ENCODE peak calls at places on chromosomes 13 and 19, in five cellular contexts. Z is HepG2, G is H1, F is HCT116, L is K562. B is an unnamed sample.

GRCh38 chr19:58558623-58559274 is 338 bp upstream of the UBE2M start:
- DNase-seq in Z (peak), G (peak), F (peak), L (peak), B (peak)

GRCh38 chr13:29457299-29457698 is 138.2 kb downstream of the SLC7A1 start:
- DNase-seq in Z (no peak), G (no peak), F (peak), L (no peak), B (no peak)

GRCh38 chr19:1164684-1165531 is 9.2 kb downstream of the SBNO2 start:
- DNase-seq in Z (no peak), G (no peak), F (no peak), L (peak), B (no peak)

GRCh38 chr19:30103981-30104380 is 161.9 kb downstream of the URI1 start:
- DNase-seq in Z (no peak), G (no peak), F (no peak), L (no peak), B (no peak)

GRCh38 chr19:41909706-41910105 is 18.5 kb downstream of the ERFL start:
- DNase-seq in Z (no peak), G (no peak), F (no peak), L (no peak), B (no peak)

GRCh38 chr19:48842744-48843162 is 6.5 kb upstream of the HSD17B14 start:
- DNase-seq in Z (peak), G (peak), F (peak), L (peak), B (no peak)

GRCh38 chr13:26993780-26994179 is 177.8 kb downstream of the USP12 start:
- DNase-seq in Z (no peak), G (no peak), F (no peak), L (no peak), B (no peak)

GRCh38 chr19:2477141-2477710 is 1.3 kb downstream of the GADD45B start:
- DNase-seq in Z (no peak), G (peak), F (no peak), L (no peak), B (no peak)

GRCh38 chr13:46551410-46552301 is 1.3 kb upstream of the LRCH1 start:
- DNase-seq in Z (peak), G (peak), F (peak), L (peak), B (no peak)

GRCh38 chr13:108227651-108228272 is 9.6 kb downstream of the ABHD13 start:
- DNase-seq in Z (peak), G (no peak), F (peak), L (peak), B (no peak)

DNA sequence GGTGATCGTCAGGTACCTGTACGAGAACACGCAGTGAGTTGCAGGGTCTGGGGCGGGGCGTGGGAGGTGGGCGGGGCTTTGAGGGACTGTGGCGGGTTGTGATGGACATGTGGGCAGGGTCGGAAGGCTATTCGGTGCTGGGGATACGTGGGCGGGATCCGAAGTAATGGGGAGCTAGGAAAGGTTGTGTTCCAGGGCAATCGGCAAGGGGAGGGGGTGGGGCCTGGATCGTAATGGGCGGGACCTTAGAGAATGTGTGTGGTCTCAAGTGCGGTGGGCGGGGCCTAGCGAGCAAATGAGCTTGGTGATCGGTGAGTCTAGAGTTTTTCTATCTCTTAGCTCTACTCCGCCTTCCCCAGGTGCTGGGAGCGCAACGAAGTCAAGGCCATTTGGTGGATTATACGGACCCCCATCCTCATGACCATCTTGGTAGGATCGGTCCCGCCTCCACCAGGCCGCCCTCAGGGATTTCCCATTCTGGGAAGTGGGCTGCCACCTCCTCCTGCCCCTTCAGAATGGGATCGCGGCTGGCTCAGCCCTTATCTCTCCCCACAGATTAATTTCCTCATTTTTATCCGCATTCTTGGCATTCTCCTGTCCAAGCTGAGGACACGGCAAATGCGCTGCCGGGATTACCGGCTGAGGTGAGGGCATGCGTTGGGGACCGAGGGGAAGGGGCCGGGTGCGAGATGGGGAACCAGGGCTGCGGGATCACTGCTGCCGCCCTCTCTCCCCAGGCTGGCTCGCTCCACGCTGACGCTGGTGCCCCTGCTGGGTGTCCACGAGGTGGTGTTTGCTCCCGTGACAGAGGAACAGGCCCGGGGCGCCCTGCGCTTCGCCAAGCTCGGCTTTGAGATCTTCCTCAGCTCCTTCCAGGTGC is 9.6 kb downstream of the GIPR start:
- DNase-seq in Z (peak), G (peak), F (peak), L (peak), B (peak)
- TF ChIP-seq POLR2A in Z (no peak), G (no peak), F (no peak), L (no peak), B (peak)

GRCh38 chr13:30744056-30744684 is 8.8 kb downstream of the ALOX5AP start:
- DNase-seq in Z (peak), G (no peak), F (peak), L (peak), B (peak)

GRCh38 chr13:30744686-30745085 is 9.3 kb downstream of the ALOX5AP start:
- DNase-seq in Z (peak), G (no peak), F (no peak), L (no peak), B (no peak)

GRCh38 chr13:30743319-30744055 is 8.1 kb downstream of the ALOX5AP start:
- DNase-seq in Z (peak), G (no peak), F (peak), L (no peak), B (no peak)

GRCh38 chr13:30739646-30740642 is 4.6 kb downstream of the ALOX5AP start:
- DNase-seq in Z (no peak), G (no peak), F (peak), L (no peak), B (peak)

GRCh38 chr13:30742896-30743295 is 7.6 kb downstream of the ALOX5AP start:
- DNase-seq in Z (no peak), G (no peak), F (no peak), L (no peak), B (no peak)
- H3K4me2 ChIP-seq in Z (no peak), G (no peak), F (peak), L (no peak), B (no peak)

GRCh38 chr13:100633461-100633860 is 41.1 kb downstream of the TMTC4 start:
- DNase-seq in Z (peak), G (no peak), F (no peak), L (no peak), B (no peak)
- TF ChIP-seq SRF in Z (no peak), G (no peak), F (no peak), L (no peak), B (no peak)

DNA sequence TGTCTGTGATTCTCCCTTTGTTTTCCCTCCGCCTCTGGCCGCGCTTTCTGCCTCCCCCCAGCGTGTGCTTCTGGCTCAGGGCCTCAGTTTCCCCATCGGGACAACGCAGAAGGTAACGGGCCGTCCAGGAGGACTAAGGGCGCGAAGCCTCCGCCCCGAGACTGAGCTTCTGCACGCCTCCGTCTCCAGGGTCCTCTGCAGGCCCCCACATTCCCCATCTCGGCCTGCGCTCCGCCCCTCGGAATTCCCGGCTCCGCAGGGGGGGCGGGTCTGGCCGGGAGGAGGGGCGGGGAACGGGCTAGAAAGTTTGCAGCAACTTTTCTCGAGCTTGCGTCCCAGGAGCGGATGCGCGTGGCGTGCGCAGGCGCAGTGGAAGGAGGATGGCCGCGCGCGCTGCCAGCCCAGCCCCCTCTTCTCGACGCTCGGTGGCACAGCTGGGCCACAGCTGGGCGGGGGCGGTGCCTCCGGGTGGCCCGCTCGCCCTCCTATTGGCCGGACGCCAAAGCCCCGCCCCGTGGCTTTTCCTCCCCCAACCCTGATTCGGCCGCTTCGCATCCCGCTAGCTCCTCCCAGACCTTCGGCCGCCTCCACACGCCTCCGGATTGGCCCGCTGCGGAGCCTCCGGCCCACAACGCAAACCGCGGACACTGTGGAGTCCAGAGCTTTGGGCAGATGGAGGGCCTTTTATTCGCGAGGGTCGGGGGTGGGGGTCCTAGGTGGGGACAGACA is at the start of gene SIX5:
- DNase-seq in Z (peak), G (peak), F (peak), L (peak), B (peak)
- TF ChIP-seq POLR2A in Z (peak), G (peak), F (peak), L (peak), B (peak)

GRCh38 chr19:6802336-6803035 is 30.0 kb downstream of the VAV1 start:
- DNase-seq in Z (no peak), G (no peak), F (peak), L (no peak), B (peak)

GRCh38 chr19:6800991-6801396 is 28.5 kb downstream of the VAV1 start:
- DNase-seq in Z (peak), G (no peak), F (peak), L (no peak), B (no peak)

GRCh38 chr19:6806488-6806887 is 34.0 kb downstream of the VAV1 start:
- DNase-seq in Z (no peak), G (no peak), F (peak), L (peak), B (no peak)

GRCh38 chr19:6801397-6802086 is 29.0 kb downstream of the VAV1 start:
- DNase-seq in Z (no peak), G (peak), F (peak), L (peak), B (peak)

GRCh38 chr19:6803036-6803404 is 30.5 kb downstream of the VAV1 start:
- DNase-seq in Z (no peak), G (no peak), F (no peak), L (no peak), B (no peak)
- H3K4me2 ChIP-seq in Z (no peak), G (no peak), F (no peak), L (no peak), B (peak)

GRCh38 chr13:109741966-109742365 is 44.4 kb downstream of the IRS2 start:
- DNase-seq in Z (no peak), G (no peak), F (no peak), L (no peak), B (no peak)

GRCh38 chr13:109745060-109745459 is 41.3 kb downstream of the IRS2 start:
- DNase-seq in Z (no peak), G (no peak), F (no peak), L (no peak), B (no peak)

GRCh38 chr13:109744512-109745051 is 41.8 kb downstream of the IRS2 start:
- DNase-seq in Z (no peak), G (no peak), F (no peak), L (no peak), B (no peak)

GRCh38 chr13:109745702-109746101 is 40.7 kb downstream of the IRS2 start:
- DNase-seq in Z (no peak), G (no peak), F (no peak), L (no peak), B (no peak)

DNA sequence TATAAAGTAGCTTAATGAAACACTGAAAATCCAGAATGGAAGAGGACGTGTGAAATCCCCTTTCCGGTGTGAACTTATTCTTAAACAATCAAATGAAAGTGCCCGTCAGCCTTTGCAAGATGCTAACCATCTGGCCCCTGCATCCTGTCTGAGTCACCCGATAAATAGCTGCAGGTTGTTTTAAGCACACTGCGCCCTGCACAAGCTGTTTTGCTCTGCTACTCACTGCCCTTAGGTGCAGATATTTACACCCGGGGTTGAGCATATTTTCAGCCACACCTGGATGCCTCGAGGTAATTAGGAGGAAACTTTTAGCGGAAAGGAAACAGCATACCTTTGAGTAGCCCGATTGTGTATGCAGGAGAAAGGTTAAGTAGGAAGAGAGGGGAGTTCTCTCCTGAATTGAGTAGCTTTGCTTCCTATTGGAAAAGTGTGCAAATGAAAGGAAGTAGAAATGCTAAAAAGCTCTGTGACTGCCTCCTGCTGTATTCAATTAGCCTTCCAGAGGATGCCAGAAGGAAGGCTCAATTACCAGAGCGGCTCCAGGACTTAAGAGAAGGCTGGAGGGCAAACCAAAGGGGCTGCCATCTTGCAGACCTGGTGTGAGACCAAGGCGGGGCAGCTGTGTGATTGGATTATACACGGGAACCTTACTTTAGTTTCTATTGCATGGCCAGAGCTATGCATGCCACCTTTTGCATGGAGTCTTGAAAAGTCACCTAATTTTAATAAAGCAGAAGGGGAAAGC is 42.5 kb downstream of the IRS2 start:
- DNase-seq in Z (no peak), G (no peak), F (no peak), L (no peak), B (no peak)
- TF ChIP-seq SRF in Z (no peak), G (no peak), F (no peak), L (no peak), B (no peak)

GRCh38 chr13:54972838-54973237 is 1944.2 kb downstream of the OLFM4 start:
- DNase-seq in Z (no peak), G (no peak), F (no peak), L (no peak), B (no peak)

GRCh38 chr13:54980651-54981050 is 1952.0 kb downstream of the OLFM4 start:
- DNase-seq in Z (no peak), G (no peak), F (no peak), L (no peak), B (no peak)

GRCh38 chr13:54975676-54976075 is 1947.1 kb downstream of the OLFM4 start:
- DNase-seq in Z (no peak), G (no peak), F (no peak), L (no peak), B (no peak)
- TF ChIP-seq POLR2A in Z (no peak), G (no peak), F (no peak), L (no peak), B (no peak)

GRCh38 chr13:90055760-90056159 is 1291.7 kb upstream of the MIR17HG start:
- DNase-seq in Z (no peak), G (no peak), F (no peak), L (no peak), B (no peak)
- H3K4me2 ChIP-seq in Z (no peak), G (no peak), F (no peak), L (no peak), B (no peak)

GRCh38 chr19:18173054-18173571 is 500 bp upstream of the IFI30 start:
- DNase-seq in Z (no peak), G (no peak), F (no peak), L (peak), B (no peak)

GRCh38 chr19:18174983-18175382 is 1.4 kb downstream of the IFI30 start:
- DNase-seq in Z (no peak), G (no peak), F (no peak), L (peak), B (no peak)

GRCh38 chr19:18172331-18173053 is 1.1 kb upstream of the IFI30 start:
- DNase-seq in Z (no peak), G (no peak), F (no peak), L (no peak), B (no peak)

GRCh38 chr19:18171605-18172327 is 1.8 kb upstream of the IFI30 start:
- DNase-seq in Z (no peak), G (no peak), F (no peak), L (peak), B (no peak)

DNA sequence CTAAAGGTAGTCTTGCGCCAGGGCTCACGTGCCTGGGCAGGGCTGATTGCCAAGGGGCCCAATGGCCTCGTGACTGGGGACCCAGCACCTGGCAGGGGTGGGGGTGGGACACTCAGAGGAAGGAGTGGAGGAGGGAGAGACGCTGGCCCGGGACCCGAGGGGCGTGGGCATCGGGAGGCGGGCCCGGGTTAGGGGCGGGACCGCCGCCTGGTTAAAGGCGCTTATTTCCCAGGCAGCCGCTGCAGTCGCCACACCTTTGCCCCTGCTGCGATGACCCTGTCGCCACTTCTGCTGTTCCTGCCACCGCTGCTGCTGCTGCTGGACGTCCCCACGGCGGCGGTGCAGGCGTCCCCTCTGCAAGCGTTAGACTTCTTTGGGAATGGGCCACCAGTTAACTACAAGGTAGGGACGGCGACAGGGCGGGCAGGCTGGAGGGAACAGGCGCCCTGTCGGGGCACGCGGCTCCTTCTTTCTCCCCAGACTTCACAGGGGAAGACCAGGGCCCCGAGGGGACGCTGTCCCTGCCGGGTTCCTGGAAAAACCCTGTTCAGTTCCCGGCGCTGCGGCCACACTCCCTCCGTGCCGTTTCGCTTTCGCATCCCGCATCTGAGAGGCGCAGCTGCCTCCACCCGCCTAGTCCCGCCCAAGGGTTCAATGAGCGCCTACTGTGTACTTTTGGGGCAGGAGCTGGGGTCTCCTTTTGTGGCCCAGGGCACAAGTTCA is at the start of gene IFI30:
- DNase-seq in Z (peak), G (peak), F (no peak), L (peak), B (peak)
- TF ChIP-seq SRF in Z (no peak), G (no peak), F (no peak), L (no peak), B (no peak)

B was measured in GM12878.